ENCODE peak calls at places on chromosome 13, in six cellular contexts. Q is ovary, Z is heart left ventricle, C is suprapubic skin, R is lower leg skin, G is GM12878. X is an unnamed sample.

GRCh38 chr13:27176772-27177171 is 5.2 kb upstream of the USP12 start:
- DNase-seq in Q (no peak), Z (no peak), C (no peak), R (no peak), G (no peak), X (no peak)

GRCh38 chr13:114124921-114125320 is 7.5 kb downstream of the RASA3 start:
- DNase-seq in Q (no peak), Z (no peak), C (no peak), R (no peak), G (no peak), X (no peak)

GRCh38 chr13:85582890-85583289 is 216.3 kb downstream of the SLITRK6 start:
- DNase-seq in Q (no peak), Z (no peak), C (no peak), R (no peak), G (no peak), X (no peak)

GRCh38 chr13:98478134-98479129 is 98.5 kb downstream of the STK24 start:
- DNase-seq in Q (no peak), Z (no peak), C (no peak), R (peak), G (peak), X (no peak)

GRCh38 chr13:74270018-74270417 is 135.8 kb upstream of the KLF12 start:
- DNase-seq in Q (no peak), Z (no peak), C (no peak), R (no peak), G (no peak), X (no peak)

GRCh38 chr13:62038214-62038613 is 622.6 kb upstream of the PCDH20 start:
- DNase-seq in Q (no peak), Z (no peak), C (no peak), R (no peak), G (peak), X (no peak)

GRCh38 chr13:110356362-110356761 is 49.3 kb downstream of the COL4A2 start:
- DNase-seq in Q (no peak), Z (no peak), C (no peak), R (peak), G (no peak), X (no peak)

GRCh38 chr13:32430018-32430747 is 2.3 kb upstream of the N4BP2L1 start:
- DNase-seq in Q (no peak), Z (no peak), C (no peak), R (no peak), G (no peak), X (no peak)

GRCh38 chr13:98432638-98433037 is 144.3 kb downstream of the STK24 start:
- DNase-seq in Q (no peak), Z (no peak), C (no peak), R (no peak), G (no peak), X (no peak)

GRCh38 chr13:27338816-27339215 is 68.2 kb downstream of the RASL11A start:
- DNase-seq in Q (no peak), Z (no peak), C (no peak), R (no peak), G (no peak), X (no peak)

GRCh38 chr13:95530178-95530577 is 22.3 kb upstream of the CLDN10 start:
- DNase-seq in Q (no peak), Z (no peak), C (no peak), R (no peak), G (no peak), X (no peak)

GRCh38 chr13:23921451-23921888 is 24.2 kb upstream of the C1QTNF9B start:
- DNase-seq in Q (no peak), Z (no peak), C (no peak), R (no peak), G (no peak), X (no peak)

GRCh38 chr13:98171806-98172569 is 5.1 kb downstream of the RNF113B start:
- DNase-seq in Q (peak), Z (peak), C (no peak), R (peak), G (no peak), X (peak)

GRCh38 chr13:45781553-45782326 is 69.8 kb downstream of the SIAH3 start:
- DNase-seq in Q (peak), Z (peak), C (no peak), R (peak), G (no peak), X (no peak)

GRCh38 chr13:39538826-39539555 is 64.0 kb downstream of the LHFPL6 start:
- DNase-seq in Q (no peak), Z (no peak), C (no peak), R (no peak), G (no peak), X (no peak)

GRCh38 chr13:84362777-84363176 is 480.5 kb upstream of the SLITRK1 start:
- DNase-seq in Q (no peak), Z (no peak), C (no peak), R (no peak), G (no peak), X (no peak)

GRCh38 chr13:76886292-76887061 is at the start of gene KCTD12:
- DNase-seq in Q (peak), Z (peak), C (peak), R (peak), G (no peak), X (peak)
- TF ChIP-seq POLR2A in Q (peak), Z (no peak), C (peak), R (no peak), G (peak), X (peak)

GRCh38 chr13:80454245-80454644 is 113.3 kb upstream of the SPRY2 start:
- DNase-seq in Q (no peak), Z (no peak), C (no peak), R (no peak), G (peak), X (no peak)
- H3K4me3 ChIP-seq in Q (no peak), Z (no peak), C (no peak), R (no peak), G (no peak), X (no peak)

DNA sequence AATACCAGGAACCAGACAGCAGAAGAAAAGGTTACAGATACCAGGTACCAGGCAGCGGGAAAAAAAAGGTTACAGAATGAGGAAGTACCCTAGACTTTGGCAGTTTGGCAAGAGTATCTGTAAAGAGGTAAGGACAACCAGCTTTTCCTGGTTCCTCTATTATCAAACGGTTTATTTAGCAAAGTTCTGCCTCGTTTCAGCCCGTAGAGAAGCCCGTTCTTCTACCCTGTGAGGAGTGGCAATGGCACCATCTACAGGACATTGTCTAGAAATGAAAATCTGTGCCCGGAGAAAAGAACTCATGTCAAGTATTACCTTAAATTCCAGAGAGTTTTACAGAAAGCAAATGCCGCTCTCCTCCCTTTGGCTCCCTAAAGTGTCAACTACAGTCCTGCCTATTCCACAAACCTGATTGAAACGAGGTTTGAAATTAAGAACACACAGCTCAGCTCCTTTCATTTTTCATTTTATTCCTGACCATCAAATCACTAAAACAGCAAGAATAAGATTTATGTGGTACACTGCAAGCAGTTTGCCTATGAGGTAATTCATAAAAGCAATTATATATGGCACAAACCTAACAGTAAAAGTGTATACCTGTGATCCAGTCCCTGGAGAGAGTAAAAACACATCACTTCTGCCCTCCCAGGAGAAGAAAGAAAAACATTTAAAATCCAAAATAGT is 226.3 kb downstream of the SLC7A1 start:
- DNase-seq in Q (no peak), Z (no peak), C (no peak), R (no peak), G (peak), X (no peak)
- TF ChIP-seq CTCF in Q (no peak), Z (peak), C (peak), R (no peak), G (peak), X (peak)

GRCh38 chr13:29594710-29595379 is 643 bp downstream of the SLC7A1 start:
- DNase-seq in Q (peak), Z (peak), C (peak), R (peak), G (no peak), X (peak)
- TF ChIP-seq POLR2A in Q (peak), Z (no peak), C (peak), R (no peak), G (peak), X (no peak)

DNA sequence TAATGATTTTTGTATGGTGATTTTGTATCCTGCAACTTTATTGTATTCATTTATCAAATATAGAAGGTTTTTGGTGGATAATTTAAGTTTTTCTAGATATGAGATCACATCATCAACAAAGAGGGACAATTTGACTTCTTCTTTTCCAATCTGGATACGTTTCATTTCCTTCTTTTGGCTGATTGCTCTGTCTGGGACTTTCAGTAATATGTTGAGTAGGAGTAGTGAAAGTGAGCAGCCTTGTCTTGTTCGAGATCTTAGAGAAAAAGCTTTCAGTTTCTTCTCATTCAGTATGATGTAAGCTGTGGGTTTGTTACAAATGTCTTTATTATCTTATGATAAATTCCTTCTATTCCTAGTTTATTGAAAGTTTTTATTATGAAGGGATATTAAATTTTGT is 352.0 kb upstream of the DACH1 start:
- DNase-seq in Q (no peak), Z (no peak), C (no peak), R (no peak), G (no peak), X (no peak)
- H3K4me3 ChIP-seq in Q (no peak), Z (no peak), C (no peak), R (no peak), G (no peak), X (no peak)

GRCh38 chr13:36850790-36851438 is 31.9 kb downstream of the RFXAP start:
- DNase-seq in Q (no peak), Z (no peak), C (no peak), R (no peak), G (no peak), X (no peak)
- TF ChIP-seq CTCF in Q (no peak), Z (peak), C (no peak), R (no peak), G (peak), X (no peak)

DNA sequence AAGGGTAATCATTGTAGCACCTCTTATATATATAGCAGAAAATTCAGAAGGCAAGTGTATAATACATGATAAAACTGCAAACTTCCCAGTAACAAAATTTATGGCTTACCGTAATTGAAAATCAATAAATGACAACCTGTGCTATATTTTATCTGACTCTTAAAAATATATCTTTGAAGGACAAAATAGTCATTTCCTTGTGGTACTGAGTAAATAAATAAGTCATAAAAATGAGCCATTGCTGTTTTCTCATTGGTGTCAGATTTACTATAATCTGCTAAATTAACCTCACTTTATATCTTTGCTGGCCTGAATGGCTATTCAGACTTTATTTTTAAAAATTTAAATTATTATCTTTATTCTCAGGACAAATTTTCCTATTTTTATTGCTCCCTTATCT is 1319.1 kb upstream of the SPRY2 start:
- DNase-seq in Q (no peak), Z (no peak), C (no peak), R (no peak), G (no peak), X (no peak)
- TF ChIP-seq POLR2A in Q (no peak), Z (no peak), C (no peak), R (no peak), G (no peak), X (no peak)

X was measured in upper lobe of left lung.